ENCODE peak calls at places on chromosomes 4 and X, in four cellular contexts. O is heart left ventricle, B is tibial artery, U is fibroblast of pulmonary artery. Q is an unnamed sample.

GRCh38 chr4:101393256-101393655 is 45.9 kb upstream of the PPP3CA start:
- DNase-seq in O (no peak), B (no peak), U (no peak), Q (peak; percentile 41)

GRCh38 chrX:102808336-102808735 is 87.8 kb downstream of the GPRASP3 start:
- DNase-seq in O (no peak), B (no peak), U (no peak), Q (peak; percentile 2)

GRCh38 chr4:74675673-74676279 is 118.5 kb downstream of the BTC start:
- DNase-seq in O (no peak), B (no peak), U (peak; percentile 86), Q (peak; percentile 88)

GRCh38 chrX:153456161-153456560 is 10.3 kb upstream of the TREX2 start:
- DNase-seq in O (peak; percentile 71), B (peak; percentile 10), U (no peak), Q (no peak)

GRCh38 chrX:126799059-126799458 is 20.5 kb upstream of the PRR32 start:
- DNase-seq in O (no peak), B (no peak), U (no peak), Q (no peak)

GRCh38 chrX:71989768-71990167 is 79.1 kb downstream of the NHSL2 start:
- DNase-seq in O (peak; percentile 35), B (peak; percentile 64), U (peak; percentile 85), Q (no peak)

GRCh38 chrX:21778236-21778635 is 20.3 kb upstream of the SMPX start:
- DNase-seq in O (no peak), B (no peak), U (no peak), Q (no peak)

GRCh38 chr4:11480683-11481082 is 52.0 kb upstream of the HS3ST1 start:
- DNase-seq in O (peak; percentile 44), B (peak; percentile 68), U (peak; percentile 80), Q (no peak)

GRCh38 chr4:148704291-148704690 is 262.1 kb upstream of the NR3C2 start:
- DNase-seq in O (no peak), B (no peak), U (no peak), Q (no peak)

GRCh38 chrX:151225843-151226242 is 49.5 kb downstream of the GPR50 start:
- DNase-seq in O (no peak), B (no peak), U (no peak), Q (no peak)

GRCh38 chr4:182400754-182401153 is 157.6 kb downstream of the TENM3 start:
- DNase-seq in O (no peak), B (no peak), U (no peak), Q (no peak)

GRCh38 chr4:76198411-76199237 is 15.0 kb downstream of the SCARB2 start:
- DNase-seq in O (peak; percentile 76), B (peak; percentile 73), U (peak; percentile 94), Q (peak; percentile 87)

GRCh38 chrX:87272491-87272890 is 245.1 kb upstream of the KLHL4 start:
- DNase-seq in O (no peak), B (no peak), U (no peak), Q (no peak)

GRCh38 chr4:41602886-41603503 is 65.0 kb downstream of the LIMCH1 start:
- DNase-seq in O (no peak), B (no peak), U (no peak), Q (no peak)

GRCh38 chrX:94635003-94635402 is 961.0 kb downstream of the FAM133A start:
- DNase-seq in O (no peak), B (no peak), U (no peak), Q (no peak)

GRCh38 chr4:53576676-53577372 is 14.5 kb downstream of the LNX1 start:
- DNase-seq in O (no peak), B (no peak), U (peak; percentile 55), Q (peak; percentile 66)

GRCh38 chrX:28586291-28586690 is 955 bp upstream of the IL1RAPL1 start:
- DNase-seq in O (peak; percentile 47), B (no peak), U (peak; percentile 59), Q (peak; percentile 62)

GRCh38 chr4:102734591-102735385 is 26.0 kb downstream of the MANBA start:
- DNase-seq in O (no peak), B (no peak), U (no peak), Q (peak; percentile 41)

GRCh38 chr4:114734581-114734980 is 136.0 kb downstream of the UGT8 start:
- DNase-seq in O (no peak), B (no peak), U (no peak), Q (peak; percentile 10)

GRCh38 chr4:102352774-102353173 is 7.5 kb upstream of the SLC39A8 start:
- DNase-seq in O (no peak), B (no peak), U (no peak), Q (peak; percentile 18)

GRCh38 chr4:111136438-111136837 is 513.6 kb upstream of the PITX2 start:
- DNase-seq in O (no peak), B (no peak), U (peak; percentile 4), Q (peak; percentile 20)

GRCh38 chr4:3867403-3868100 is 101.4 kb downstream of the ADRA2C start:
- DNase-seq in O (no peak), B (peak; percentile 52), U (no peak), Q (no peak)

GRCh38 chrX:38701073-38701472 is 100.2 kb upstream of the MID1IP1 start:
- DNase-seq in O (no peak), B (no peak), U (no peak), Q (no peak)

GRCh38 chr4:41327770-41328169 is 71.0 kb downstream of the UCHL1 start:
- DNase-seq in O (no peak), B (no peak), U (no peak), Q (no peak)

GRCh38 chrX:34813618-34814017 is 129.0 kb upstream of the FAM47B start:
- DNase-seq in O (no peak), B (no peak), U (peak; percentile 1), Q (peak; percentile 22)

GRCh38 chrX:71492086-71493065 is 40.5 kb upstream of the OGT start:
- DNase-seq in O (peak; percentile 61), B (peak; percentile 61), U (peak; percentile 30), Q (no peak)

GRCh38 chr4:147782087-147782781 is 50.3 kb downstream of the ARHGAP10 start:
- DNase-seq in O (no peak), B (no peak), U (peak; percentile 43), Q (peak; percentile 84)

DNA sequence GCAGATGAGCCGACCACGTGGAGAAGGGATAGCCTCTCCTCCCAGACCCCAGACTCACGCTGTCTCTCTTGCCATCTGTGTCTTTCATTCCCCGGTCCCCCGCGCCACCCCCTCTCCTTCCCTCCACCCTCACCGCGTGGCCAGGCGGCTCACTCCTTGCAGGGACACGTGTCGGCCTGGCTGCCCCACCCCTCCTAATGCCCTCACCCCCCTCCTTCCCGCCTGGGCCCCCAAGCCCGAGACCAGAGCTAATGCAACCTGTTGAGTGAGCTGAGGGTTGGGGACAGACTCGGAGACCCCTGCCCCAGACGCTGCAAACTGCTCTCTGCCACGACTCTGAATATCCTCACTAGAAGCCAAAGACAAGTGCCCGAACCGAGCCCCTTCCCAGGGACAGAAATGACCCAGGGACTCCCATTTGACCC is 1.8 kb downstream of the SLC38A5 start:
- DNase-seq in O (no peak), B (no peak), U (no peak), Q (no peak)
- H3K4me3 ChIP-seq in O (peak overlapping the region; percentile 17), B (peak overlapping the region; percentile 43), U (peak overlapping the region; percentile 5), Q (peak overlapping the region; percentile 20)

GRCh38 chrX:40108084-40108958 is 10.6 kb upstream of the BCOR start:
- DNase-seq in O (peak; percentile 54), B (peak; percentile 84), U (no peak), Q (peak; percentile 30)

GRCh38 chrX:40108959-40109287 is 11.2 kb upstream of the BCOR start:
- DNase-seq in O (peak; percentile 86), B (peak; percentile 92), U (peak; percentile 80), Q (peak; percentile 83)

GRCh38 chrX:40107291-40108083 is 9.7 kb upstream of the BCOR start:
- DNase-seq in O (peak; percentile 79), B (peak; percentile 88), U (no peak), Q (no peak)

GRCh38 chrX:40111868-40112267 is 14.1 kb upstream of the BCOR start:
- DNase-seq in O (no peak), B (no peak), U (no peak), Q (no peak)

DNA sequence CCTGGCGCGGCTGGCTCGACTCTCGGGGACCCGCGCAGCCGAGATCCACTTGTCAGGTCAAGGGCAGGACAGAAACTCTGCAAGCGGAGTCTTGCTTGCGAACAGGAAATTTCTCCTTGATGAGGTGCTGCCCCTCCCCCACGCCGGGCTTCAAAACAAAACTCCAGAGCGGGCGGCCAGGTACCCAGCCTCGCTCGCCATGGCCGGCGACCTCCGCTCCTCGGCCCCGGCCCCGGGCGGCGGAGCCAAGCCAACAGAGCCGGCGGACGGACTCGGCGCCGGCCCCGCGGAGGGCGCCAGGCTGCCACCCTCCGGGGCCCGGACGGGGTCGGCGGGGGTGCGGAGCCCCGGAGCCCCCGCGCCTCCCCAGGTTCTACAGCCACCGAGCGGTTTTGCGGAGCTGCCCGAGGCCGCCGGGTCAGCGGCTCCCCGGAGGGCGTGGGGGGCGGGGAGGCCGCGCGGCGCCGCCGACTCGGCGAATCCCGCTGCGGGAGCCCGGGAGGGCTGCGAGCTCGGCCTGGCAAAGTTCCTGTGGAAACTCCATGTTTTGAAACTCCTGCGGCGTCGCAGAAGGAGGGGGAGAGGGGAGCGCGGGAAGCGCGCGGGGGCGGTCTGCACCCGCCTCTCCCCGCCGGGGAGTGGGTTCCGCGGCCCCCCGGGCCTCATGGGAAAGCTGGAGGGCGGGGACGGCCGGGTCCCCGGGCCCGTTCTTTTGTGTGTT is 11.7 kb upstream of the BCOR start:
- DNase-seq in O (peak; percentile 72), B (peak; percentile 73), U (peak; percentile 68), Q (peak; percentile 73)
- TF ChIP-seq CTCF in O (no peak), B (no peak), U (no peak), Q (no peak)

GRCh38 chr4:1413687-1414479 is 7.6 kb upstream of the NKX1-1 start:
- DNase-seq in O (no peak), B (peak; percentile 51), U (no peak), Q (no peak)
- H3K4me3 ChIP-seq in O (no peak overlapping the region), B (no peak overlapping the region), U (no peak overlapping the region), Q (no peak overlapping the region)

GRCh38 chrX:68945603-68946228 is 116.9 kb downstream of the EFNB1 start:
- DNase-seq in O (no peak), B (no peak), U (peak; percentile 86), Q (peak; percentile 70)
- TF ChIP-seq CTCF in O (no peak), B (no peak), U (peak; percentile 56), Q (peak; percentile 54)

GRCh38 chr4:89111833-89112563 is 665 bp downstream of the TIGD2 start:
- DNase-seq in O (no peak), B (no peak), U (peak; percentile 97), Q (peak; percentile 98)

GRCh38 chr4:89108068-89108467 is 3.3 kb upstream of the TIGD2 start:
- DNase-seq in O (no peak), B (no peak), U (no peak), Q (no peak)

GRCh38 chr4:89110986-89111832 is at the start of gene TIGD2:
- DNase-seq in O (peak; percentile 93), B (peak; percentile 93), U (peak; percentile 89), Q (peak; percentile 92)

GRCh38 chr4:89109841-89110540 is 1.3 kb upstream of the TIGD2 start:
- DNase-seq in O (peak; percentile 26), B (no peak), U (no peak), Q (peak; percentile 23)

GRCh38 chr4:89110541-89110985 is 770 bp upstream of the TIGD2 start:
- DNase-seq in O (no peak), B (no peak), U (no peak), Q (no peak)
- H3K4me3 ChIP-seq in O (peak overlapping the region; percentile 80), B (peak overlapping the region; percentile 76), U (peak overlapping the region; percentile 82), Q (peak overlapping the region; percentile 84)

Q was measured in choroid plexus epithelial cell.